ENCODE peak calls at places on chromosomes 5 and 9, in eight cellular contexts. C is fibroblast of pulmonary artery; D is cardiac muscle cell; E is lower lobe of right lung; A is foreskin fibroblast; M is HFF-Myc; F is prostate gland; P is CD8-positive, alpha-beta T cell. U is an unnamed sample.

GRCh38 chr5:17105744-17106450 is 111.5 kb upstream of the BASP1 start:
- DNase-seq in M (peak; percentile 91), F (no peak), P (no peak), D (peak; percentile 78), C (peak; percentile 83), E (no peak), A (peak; percentile 94), U (peak; percentile 84)

GRCh38 chr5:66307647-66308257 is 163.7 kb downstream of the SREK1 start:
- DNase-seq in E (no peak), F (peak; percentile 39), D (peak; percentile 85), M (peak; percentile 61), A (peak; percentile 39), P (no peak), C (peak; percentile 87), U (peak; percentile 38)

GRCh38 chr9:132780230-132781007 is 97.7 kb downstream of the AK8 start:
- DNase-seq in P (no peak), M (no peak), F (no peak), D (no peak), A (no peak), E (no peak), C (peak; percentile 5), U (no peak)

GRCh38 chr9:37626708-37627293 is 24.0 kb upstream of the FRMPD1 start:
- DNase-seq in E (no peak), M (no peak), D (no peak), P (no peak), C (no peak), A (no peak), F (no peak), U (no peak)

GRCh38 chr5:153480401-153480800 is 10.1 kb upstream of the GRIA1 start:
- DNase-seq in F (no peak), E (no peak), A (peak; percentile 51), D (no peak), M (no peak), P (no peak), C (peak; percentile 31), U (no peak)

GRCh38 chr5:45454114-45454513 is 242.1 kb downstream of the HCN1 start:
- DNase-seq in M (peak; percentile 16), A (peak; percentile 2), P (no peak), E (no peak), C (peak; percentile 18), D (no peak), F (no peak), U (no peak)

GRCh38 chr5:177997319-177997670 is 1.3 kb upstream of the PROP1 start:
- DNase-seq in A (no peak), F (no peak), E (no peak), M (no peak), D (no peak), C (no peak), P (no peak), U (no peak)

GRCh38 chr5:179609834-179610108 is 13.7 kb downstream of the HNRNPH1 start:
- DNase-seq in C (no peak), A (no peak), D (no peak), M (no peak), P (no peak), F (no peak), E (no peak), U (no peak)

GRCh38 chr5:157159209-157159751 is 6.8 kb downstream of the GARIN3 start:
- DNase-seq in M (no peak), C (no peak), P (peak; percentile 60), A (no peak), D (no peak), F (no peak), E (no peak), U (no peak)

GRCh38 chr9:128724744-128725211 is 851 bp upstream of the ZDHHC12 start:
- DNase-seq in C (peak; percentile 89), F (peak; percentile 75), M (peak; percentile 65), P (peak; percentile 43), D (peak; percentile 87), E (peak; percentile 73), A (peak; percentile 75), U (no peak)

GRCh38 chr9:136662326-136662655 is 425 bp upstream of the EGFL7 start:
- DNase-seq in F (no peak), E (no peak), D (no peak), M (no peak), P (no peak), C (no peak), A (no peak), U (no peak)

GRCh38 chr5:157108961-157109360 is at the start of gene HAVCR2:
- DNase-seq in D (no peak), C (no peak), P (peak; percentile 60), F (peak; percentile 10), M (no peak), E (peak; percentile 70), A (no peak), U (no peak)

DNA sequence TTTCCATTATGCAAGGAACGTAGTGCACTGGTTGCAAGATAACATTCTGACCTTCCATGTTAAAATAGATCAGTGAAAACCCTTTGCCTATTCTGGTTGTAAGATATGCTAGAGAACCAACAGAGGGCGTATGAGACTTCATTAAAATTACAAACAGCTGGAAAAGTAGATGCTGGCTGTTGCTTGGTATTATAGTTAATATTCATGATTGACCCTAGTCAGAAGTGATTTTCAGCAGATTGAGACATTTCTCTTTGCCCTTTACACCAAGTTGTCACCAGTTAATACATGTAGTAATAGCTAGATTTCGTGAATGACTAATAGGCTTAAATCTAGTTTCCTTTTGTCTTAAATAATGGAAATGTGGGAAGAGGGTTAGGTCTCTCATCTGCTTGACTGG is 13.8 kb upstream of the FGF18 start:
- DNase-seq in A (no peak), E (no peak), P (no peak), D (peak; percentile 35), C (peak; percentile 40), M (no peak), F (no peak), U (no peak)
- TF ChIP-seq CTCF in A (peak; percentile 38), E (no peak), P (peak; percentile 29), D (peak; percentile 55), C (peak; percentile 52), M (peak; percentile 29), F (no peak), U (peak; percentile 46)

GRCh38 chr9:13607746-13608445 is 328.4 kb upstream of the MPDZ start:
- DNase-seq in M (no peak), A (no peak), D (peak; percentile 27), C (no peak), P (no peak), E (no peak), F (peak; percentile 31), U (no peak)
- H3K4me3 ChIP-seq in M (no peak overlapping the region), A (no peak overlapping the region), D (peak overlapping the region; percentile 9), C (no peak overlapping the region), P (no peak overlapping the region), E (no peak overlapping the region), F (no peak overlapping the region), U (no peak overlapping the region)

DNA sequence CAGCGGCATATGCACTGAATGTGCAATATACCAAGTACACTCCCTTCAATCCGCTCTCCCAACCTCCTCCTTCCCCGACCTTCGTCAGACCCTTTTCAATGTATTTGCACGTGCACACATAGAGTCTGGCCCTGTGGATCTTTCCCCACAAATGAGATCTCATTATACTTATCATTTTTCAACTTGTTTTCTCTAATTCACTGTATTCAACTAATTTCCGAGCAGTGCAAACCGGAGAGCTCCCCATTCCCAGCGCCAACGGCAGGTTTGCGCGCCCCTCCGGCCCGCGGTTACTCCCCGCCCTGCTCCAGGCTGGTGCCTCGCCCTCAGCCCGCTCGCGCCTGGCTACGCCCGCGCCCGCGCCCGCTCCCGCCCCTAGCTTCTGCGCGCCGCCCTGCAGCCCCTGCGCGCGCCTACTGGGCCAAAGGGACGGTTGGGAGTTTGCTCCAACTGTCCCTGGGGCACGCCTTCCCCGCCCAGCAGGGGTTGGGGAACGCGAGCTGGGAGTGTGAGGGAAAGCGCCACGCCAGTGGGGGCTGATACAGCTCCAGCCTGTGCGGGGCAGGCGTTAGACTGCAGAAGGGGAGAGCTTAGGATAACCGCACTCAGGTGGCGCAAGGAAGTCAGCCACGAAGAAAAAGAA is 3.3 kb upstream of the CDC20B start:
- DNase-seq in E (peak; percentile 52), C (no peak), A (peak; percentile 34), D (peak; percentile 9), F (no peak), M (no peak), P (no peak), U (no peak)
- TF ChIP-seq CTCF in E (peak; percentile 30), C (no peak), A (no peak), D (no peak), F (no peak), M (no peak), P (no peak), U (peak; percentile 7)

GRCh38 chr9:109166771-109167601 is at the start of gene FRRS1L:
- DNase-seq in M (no peak), E (no peak), P (no peak), F (no peak), D (peak; percentile 16), A (no peak), C (no peak), U (no peak)
- H3K4me3 ChIP-seq in M (no peak within 1 kb of the TSS), E (no peak within 1 kb of the TSS), P (no peak within 1 kb of the TSS), F (peak within 1 kb of the TSS; percentile 41), D (peak within 1 kb of the TSS; percentile 16), A (peak within 1 kb of the TSS; percentile 24), C (peak within 1 kb of the TSS; percentile 12), U (peak within 1 kb of the TSS; percentile 21)

GRCh38 chr9:86275962-86276361 is 6.4 kb downstream of the ISCA1 start:
- DNase-seq in P (no peak), A (no peak), D (no peak), C (no peak), M (no peak), E (no peak), F (no peak), U (no peak)
- TF ChIP-seq CTCF in P (no peak), A (no peak), D (peak; percentile 25), C (peak; percentile 29), M (peak; percentile 19), E (no peak), F (no peak), U (peak; percentile 31)

DNA sequence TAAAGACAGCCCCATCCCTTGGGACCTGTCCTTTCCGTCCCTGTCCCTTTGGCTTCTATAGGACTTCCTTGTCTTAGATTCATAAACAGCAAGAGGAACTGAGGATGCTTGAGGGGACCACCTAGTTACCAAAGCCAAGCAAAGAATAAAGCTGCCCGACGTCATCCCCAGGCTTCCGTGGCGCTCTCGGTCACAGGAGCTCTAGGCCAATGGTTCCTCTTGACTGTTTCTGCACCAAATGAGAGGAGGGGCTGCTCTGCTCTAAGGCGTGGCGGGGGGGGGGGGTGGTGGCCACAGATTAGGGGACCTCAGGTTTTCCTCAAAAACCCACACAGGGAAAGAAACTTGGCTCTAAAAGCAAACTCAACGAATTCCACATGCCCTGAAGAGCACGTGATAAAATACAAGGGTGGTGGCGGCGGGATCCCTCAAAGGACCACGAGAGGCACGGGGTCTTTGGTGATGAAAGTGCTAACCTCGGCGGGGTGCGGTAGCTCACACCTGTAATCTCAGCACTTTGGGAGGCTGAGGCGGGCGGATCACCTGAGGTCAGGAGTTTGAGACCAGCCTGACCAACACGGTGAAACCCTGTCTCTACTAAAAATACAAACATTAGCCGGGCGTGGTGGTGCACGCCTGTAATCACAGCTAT is 53.7 kb downstream of the USP20 start:
- DNase-seq in D (no peak), C (no peak), F (no peak), P (peak; percentile 67), E (no peak), A (no peak), M (no peak), U (no peak)
- H3K4me3 ChIP-seq in D (no peak overlapping the region), C (no peak overlapping the region), F (no peak overlapping the region), P (peak overlapping the region; percentile 29), E (peak overlapping the region; percentile 42), A (no peak overlapping the region), M (no peak overlapping the region), U (no peak overlapping the region)

U was measured in AG09309.